ENCODE peak calls at places on chromosomes 7 and 10, in six cellular contexts. P is hepatocyte, S is HCT116, M is OCI-LY7, N is GM23248, K is neuronal stem cell. X is an unnamed sample.

GRCh38 chr10:75186310-75186709 is 24.3 kb upstream of the VDAC2 start:
- DNase-seq in K (no peak), M (no peak), P (no peak), N (no peak), S (no peak), X (no peak)

GRCh38 chr7:48337012-48337621 is 165.9 kb downstream of the ABCA13 start:
- DNase-seq in N (peak; percentile 37), M (peak; percentile 11), S (no peak), P (peak; percentile 50), K (peak; percentile 15), X (no peak)

GRCh38 chr10:106960812-106961211 is 203.7 kb downstream of the SORCS1 start:
- DNase-seq in M (no peak), K (no peak), P (no peak), N (no peak), S (no peak), X (no peak)

GRCh38 chr10:127977368-127978009 is 70.6 kb downstream of the PTPRE start:
- DNase-seq in S (no peak), N (peak; percentile 81), P (no peak), K (no peak), M (no peak), X (no peak)

GRCh38 chr10:12839349-12839927 is 162.1 kb downstream of the CCDC3 start:
- DNase-seq in K (no peak), P (no peak), N (no peak), M (no peak), S (no peak), X (no peak)

GRCh38 chr7:105369944-105370343 is 18.8 kb downstream of the SRPK2 start:
- DNase-seq in P (no peak), N (no peak), S (no peak), M (no peak), K (no peak), X (no peak)

GRCh38 chr7:23012797-23013714 is 874 bp downstream of the HYCC1 start:
- DNase-seq in N (peak; percentile 51), S (no peak), K (peak; percentile 33), P (peak; percentile 45), M (peak; percentile 69), X (no peak)

GRCh38 chr10:26697922-26698608 is 564 bp downstream of the PDSS1 start:
- DNase-seq in P (no peak), N (peak; percentile 28), S (no peak), K (no peak), M (peak; percentile 21), X (no peak)

GRCh38 chr10:15433850-15434537 is 62.9 kb upstream of the FAM171A1 start:
- DNase-seq in M (peak; percentile 54), N (peak; percentile 67), K (peak; percentile 53), S (peak; percentile 38), P (peak; percentile 81), X (no peak)

GRCh38 chr7:55539380-55539779 is 32.9 kb downstream of the VOPP1 start:
- DNase-seq in S (no peak), P (no peak), N (no peak), K (no peak), M (no peak), X (no peak)

GRCh38 chr10:17851611-17852010 is 42.5 kb downstream of the MRC1 start:
- DNase-seq in S (no peak), K (no peak), P (no peak), M (no peak), N (no peak), X (no peak)

GRCh38 chr7:128783143-128783799 is 7.7 kb upstream of the OPN1SW start:
- DNase-seq in N (peak; percentile 75), K (no peak), P (peak; percentile 86), M (no peak), S (peak; percentile 8), X (peak; percentile 66)

GRCh38 chr10:83606275-83606674 is 533.0 kb upstream of the GHITM start:
- DNase-seq in S (no peak), M (no peak), N (no peak), K (no peak), P (no peak), X (no peak)

GRCh38 chr10:117405730-117406129 is 30.5 kb upstream of the PDZD8 start:
- DNase-seq in S (no peak), N (no peak), P (no peak), K (no peak), M (no peak), X (no peak)

GRCh38 chr10:27685686-27686085 is 59.9 kb downstream of the MKX start:
- DNase-seq in P (no peak), M (no peak), N (no peak), S (no peak), K (no peak), X (no peak)

GRCh38 chr7:120460928-120461327 is 188.0 kb downstream of the KCND2 start:
- DNase-seq in N (no peak), K (peak; percentile 5), P (no peak), S (no peak), M (no peak), X (no peak)

GRCh38 chr10:31098091-31098490 is 66.4 kb upstream of the ZNF438 start:
- DNase-seq in S (no peak), K (no peak), P (no peak), M (no peak), N (peak; percentile 47), X (no peak)

GRCh38 chr7:73738220-73738611 is 386 bp downstream of the ABHD11 start:
- DNase-seq in M (peak; percentile 78), K (no peak), N (peak; percentile 81), P (peak; percentile 84), S (no peak), X (no peak)

GRCh38 chr10:110600487-110601101 is 33.1 kb downstream of the SMC3 start:
- DNase-seq in M (peak; percentile 82), K (peak; percentile 37), P (peak; percentile 69), N (peak; percentile 71), S (peak; percentile 87), X (peak; percentile 41)

GRCh38 chr10:102159051-102159597 is 6.9 kb downstream of the NOLC1 start:
- DNase-seq in P (no peak), K (no peak), M (no peak), S (no peak), N (peak; percentile 72), X (no peak)

GRCh38 chr7:8295638-8296361 is 33.8 kb upstream of the ICA1 start:
- DNase-seq in N (peak; percentile 87), S (peak; percentile 89), M (peak; percentile 79), K (peak; percentile 72), P (peak; percentile 90), X (peak; percentile 25)

GRCh38 chr7:70215491-70215890 is 617.2 kb downstream of the AUTS2 start:
- DNase-seq in S (no peak), K (no peak), P (no peak), M (peak; percentile 15), N (peak; percentile 83), X (no peak)

GRCh38 chr10:69220041-69220451 is at the start of gene HKDC1:
- DNase-seq in K (no peak), S (no peak), M (no peak), N (no peak), P (peak; percentile 61), X (no peak)

GRCh38 chr10:127424594-127425264 is 124.4 kb upstream of the NPS start:
- DNase-seq in N (peak; percentile 51), K (no peak), M (no peak), S (no peak), P (no peak), X (no peak)

GRCh38 chr7:140418653-140419052 is 14.8 kb downstream of the RAB19 start:
- DNase-seq in M (no peak), S (no peak), K (no peak), P (no peak), N (no peak), X (no peak)

GRCh38 chr10:99443483-99443882 is 13.1 kb upstream of the GOT1 start:
- DNase-seq in K (no peak), M (no peak), P (no peak), N (no peak), S (no peak), X (no peak)
- H3K4me2 ChIP-seq in K (no peak overlapping the region), M (no peak overlapping the region), P (no peak overlapping the region), N (no peak overlapping the region), S (no peak overlapping the region), X (no peak overlapping the region)

DNA sequence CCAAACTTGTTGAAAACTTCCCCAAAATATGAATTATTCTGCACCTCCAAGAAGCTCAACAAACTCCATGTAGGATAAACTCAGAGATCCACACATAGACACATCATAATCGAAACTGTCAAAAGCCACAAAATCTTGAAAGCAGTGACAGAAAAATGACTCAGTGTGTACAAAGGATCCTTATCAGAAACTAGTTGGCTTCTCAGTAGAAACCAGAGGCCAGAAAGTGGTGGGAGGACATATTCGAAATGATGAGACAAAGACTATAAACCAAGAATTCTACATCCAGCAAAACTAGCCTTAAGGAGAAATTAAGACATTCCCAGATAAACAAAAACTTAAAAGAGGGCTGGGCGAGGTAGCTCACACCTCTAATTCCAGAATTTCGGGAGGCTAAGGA is 38.5 kb downstream of the MCMBP start:
- DNase-seq in N (no peak), S (no peak), P (no peak), K (no peak), M (no peak), X (no peak)
- H3K36me3 ChIP-seq in N (peaks cover 83% of the 10 kb centered on the region), S (peaks cover 90% of the 10 kb centered on the region), P (no peaks in the 10 kb centered on the region), K (peaks cover 100% of the 10 kb centered on the region), M (peaks cover 98% of the 10 kb centered on the region), X (peaks cover 19% of the 10 kb centered on the region)

DNA sequence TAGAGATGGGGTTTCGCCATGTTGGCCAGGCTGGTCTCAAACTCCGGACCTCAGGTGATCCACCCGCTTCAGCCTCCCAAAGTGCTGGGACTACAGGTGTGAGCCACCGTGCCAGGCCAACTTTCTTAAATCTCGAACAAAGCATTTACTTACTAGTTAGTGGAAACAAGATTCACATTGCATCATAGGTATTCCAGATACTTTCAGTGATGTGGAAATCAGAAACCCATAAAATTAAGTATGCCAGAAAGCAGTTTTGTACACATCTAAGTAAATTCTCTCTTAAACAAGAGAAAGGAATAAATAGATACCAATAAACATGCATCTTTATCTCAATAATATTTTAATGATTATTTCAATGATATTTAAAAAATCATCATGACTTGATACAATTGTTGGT is 75.5 kb downstream of the DGKI start:
- DNase-seq in N (no peak), S (no peak), P (no peak), K (no peak), M (no peak), X (no peak)
- H3K4me2 ChIP-seq in N (no peak overlapping the region), S (no peak overlapping the region), P (no peak overlapping the region), K (no peak overlapping the region), M (no peak overlapping the region), X (no peak overlapping the region)

GRCh38 chr7:158941821-158942605 is 85.7 kb downstream of the DYNC2I1 start:
- DNase-seq in P (no peak), K (no peak), S (no peak), N (no peak), M (no peak), X (no peak)

GRCh38 chr7:158943234-158943633 is 86.9 kb downstream of the DYNC2I1 start:
- DNase-seq in N (no peak), P (no peak), M (no peak), K (no peak), S (no peak), X (no peak)

GRCh38 chr7:158944195-158944594 is 87.8 kb downstream of the DYNC2I1 start:
- DNase-seq in N (no peak), M (no peak), K (no peak), P (no peak), S (no peak), X (no peak)

GRCh38 chr7:158944950-158945349 is 88.6 kb downstream of the DYNC2I1 start:
- DNase-seq in P (no peak), M (no peak), N (no peak), K (no peak), S (no peak), X (no peak)

DNA sequence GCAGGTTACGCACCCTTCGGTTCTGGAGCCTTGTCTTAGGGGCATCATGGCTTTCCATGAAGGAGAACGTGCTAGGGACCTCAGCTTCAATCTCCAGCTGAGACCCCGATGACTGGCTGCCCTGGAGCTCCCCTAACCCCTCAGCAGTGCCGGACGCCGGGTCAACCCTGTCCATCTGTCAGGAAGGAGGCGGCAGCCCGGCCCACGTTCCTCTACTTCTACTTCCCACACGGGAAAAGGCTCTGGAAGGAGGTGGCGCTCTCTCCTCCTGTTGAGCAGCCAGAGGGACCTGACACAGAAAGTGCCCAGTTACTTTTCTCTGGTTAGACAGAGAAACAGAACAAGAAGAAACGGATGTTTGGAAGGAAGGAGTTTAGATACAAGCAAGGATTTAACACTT is 87.4 kb downstream of the DYNC2I1 start:
- DNase-seq in N (no peak), K (no peak), P (no peak), M (no peak), S (no peak), X (no peak)
- H3K36me3 ChIP-seq in N (peaks cover 9% of the 10 kb centered on the region), K (peaks cover 73% of the 10 kb centered on the region), P (no peaks in the 10 kb centered on the region), M (no peaks in the 10 kb centered on the region), S (no peaks in the 10 kb centered on the region), X (peaks cover 5% of the 10 kb centered on the region)